ENCODE peak calls at places on chromosomes 5 and 9, in eight cellular contexts. A, Z, S, W, H, L, T and I are unnamed samples.

GRCh38 chr5:169716287-169716686 is 79.2 kb downstream of the DOCK2 start:
- DNase-seq in Z (peak; percentile 52), L (no peak), T (no peak), H (peak; percentile 75), W (no peak), A (no peak), S (no peak), I (no peak)

GRCh38 chr5:11037941-11038340 is 276.9 kb upstream of the DAP start:
- DNase-seq in H (no peak), A (no peak), Z (no peak), S (no peak), T (no peak), L (no peak), W (no peak), I (no peak)

GRCh38 chr9:95003694-95004451 is 277.4 kb downstream of the AOPEP start:
- DNase-seq in T (peak; percentile 62), A (no peak), Z (peak; percentile 51), S (peak; percentile 66), H (peak; percentile 52), L (peak; percentile 74), W (peak; percentile 60), I (peak; percentile 32)

GRCh38 chr5:35058395-35058794 is 10.6 kb upstream of the AGXT2 start:
- DNase-seq in A (no peak), S (no peak), T (no peak), Z (no peak), W (no peak), H (no peak), L (no peak), I (no peak)

GRCh38 chr5:178895615-178896571 is at the start of gene ZFP2:
- DNase-seq in H (peak; percentile 42), Z (peak; percentile 50), T (peak; percentile 72), A (peak; percentile 54), W (peak; percentile 57), S (peak; percentile 64), L (peak; percentile 65), I (no peak)

GRCh38 chr9:84169240-84169639 is 171.3 kb downstream of the SLC28A3 start:
- DNase-seq in T (no peak), Z (peak; percentile 48), A (no peak), H (peak; percentile 49), S (no peak), W (no peak), L (no peak), I (no peak)

GRCh38 chr5:172887735-172888134 is 53.7 kb downstream of the ERGIC1 start:
- DNase-seq in A (no peak), T (no peak), Z (no peak), S (no peak), L (peak; percentile 86), H (peak; percentile 82), W (no peak), I (no peak)

GRCh38 chr9:1018121-1018520 is 32.0 kb upstream of the DMRT2 start:
- DNase-seq in W (no peak), L (no peak), S (no peak), H (no peak), Z (peak; percentile 63), T (no peak), A (no peak), I (peak; percentile 9)

GRCh38 chr5:57317341-57317740 is 143.5 kb downstream of the GPBP1 start:
- DNase-seq in S (no peak), T (no peak), Z (no peak), A (no peak), L (no peak), H (peak; percentile 57), W (no peak), I (no peak)

GRCh38 chr5:177103523-177104253 is 17.0 kb downstream of the FGFR4 start:
- DNase-seq in L (no peak), Z (peak; percentile 38), S (no peak), T (no peak), H (no peak), W (no peak), A (no peak), I (no peak)

GRCh38 chr9:13352451-13352979 is 73.0 kb upstream of the MPDZ start:
- DNase-seq in Z (no peak), W (no peak), L (no peak), S (no peak), A (no peak), T (no peak), H (no peak), I (no peak)

GRCh38 chr9:109198736-109199384 is 31.8 kb upstream of the FRRS1L start:
- DNase-seq in H (no peak), W (no peak), S (no peak), L (no peak), Z (peak; percentile 28), A (no peak), T (no peak), I (no peak)

GRCh38 chr5:72517961-72518690 is 10.9 kb upstream of the ZNF366 start:
- DNase-seq in L (peak; percentile 54), S (peak; percentile 68), T (no peak), W (peak; percentile 72), Z (no peak), H (no peak), A (no peak), I (peak; percentile 69)

GRCh38 chr9:137642118-137642601 is 23.4 kb downstream of the EHMT1 start:
- DNase-seq in W (no peak), Z (no peak), L (no peak), T (no peak), A (no peak), H (no peak), S (no peak), I (no peak)

GRCh38 chr5:62083661-62084060 is 222.3 kb upstream of the KIF2A start:
- DNase-seq in L (no peak), Z (peak; percentile 87), A (no peak), T (no peak), H (no peak), S (no peak), W (no peak), I (no peak)

DNA sequence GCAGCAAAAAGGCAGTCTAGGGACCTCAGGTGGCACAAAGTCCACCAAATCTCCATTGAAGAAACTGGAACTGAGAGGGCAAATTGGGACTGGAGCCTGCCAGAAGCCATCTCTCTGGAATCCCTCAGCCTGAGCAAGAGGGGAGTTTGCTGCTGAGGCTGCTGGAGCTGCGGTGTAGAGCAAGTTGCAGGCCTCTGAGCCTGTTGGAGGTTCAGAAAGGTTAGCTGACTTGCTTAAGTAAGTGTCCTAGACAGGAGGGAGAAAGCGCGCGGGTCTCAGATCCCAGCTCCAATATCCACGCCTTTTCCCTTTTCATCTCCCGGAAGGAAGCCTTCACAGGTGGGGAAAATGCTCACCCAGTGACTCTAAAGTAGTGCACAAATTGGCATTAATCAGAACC is 1.4 kb upstream of the TGFBR1 start:
- DNase-seq in A (no peak), S (no peak), T (no peak), L (no peak), H (no peak), Z (no peak), W (no peak), I (no peak)
- H3K4me1 ChIP-seq in A (peaks cover 11% of the 10 kb centered on the region), S (peaks cover 46% of the 10 kb centered on the region), T (no peaks in the 10 kb centered on the region), L (peaks cover 40% of the 10 kb centered on the region), H (peaks cover 21% of the 10 kb centered on the region), Z (peaks cover 13% of the 10 kb centered on the region), W (peaks cover 24% of the 10 kb centered on the region), I (peaks cover 33% of the 10 kb centered on the region)

GRCh38 chr5:141094481-141095262 is at the start of gene PCDHB2:
- DNase-seq in T (no peak), H (peak; percentile 1), W (no peak), S (no peak), A (no peak), L (peak; percentile 27), Z (peak; percentile 81), I (no peak)
- H3K4me3 ChIP-seq in T (no peak within 1 kb of the TSS), H (peak within 1 kb of the TSS; percentile 28), W (peak within 1 kb of the TSS; percentile 7), S (peak within 1 kb of the TSS; percentile 54), A (peak within 1 kb of the TSS; percentile 35), L (peak within 1 kb of the TSS; percentile 37), Z (peak within 1 kb of the TSS; percentile 72), I (peak within 1 kb of the TSS; percentile 36)

GRCh38 chr5:68268363-68269130 is 53.0 kb downstream of the PIK3R1 start:
- DNase-seq in T (no peak), A (no peak), H (no peak), S (no peak), W (no peak), Z (no peak), L (no peak), I (no peak)
- H3K4me1 ChIP-seq in T (peaks cover 18% of the 10 kb centered on the region), A (peaks cover 51% of the 10 kb centered on the region), H (peaks cover 16% of the 10 kb centered on the region), S (peaks cover 100% of the 10 kb centered on the region), W (peaks cover 64% of the 10 kb centered on the region), Z (no peaks in the 10 kb centered on the region), L (peaks cover 97% of the 10 kb centered on the region), I (peaks cover 81% of the 10 kb centered on the region)

GRCh38 chr5:149283611-149284480 is 12.2 kb downstream of the AFAP1L1 start:
- DNase-seq in H (no peak), A (no peak), T (no peak), W (no peak), Z (no peak), L (no peak), S (no peak), I (no peak)
- H3K4me3 ChIP-seq in H (no peak overlapping the region), A (no peak overlapping the region), T (no peak overlapping the region), W (no peak overlapping the region), Z (no peak overlapping the region), L (no peak overlapping the region), S (peak overlapping the region; percentile 24), I (peak overlapping the region; percentile 33)

GRCh38 chr5:159101689-159102088 is 2.0 kb upstream of the EBF1 start:
- DNase-seq in S (no peak), Z (no peak), L (no peak), H (no peak), W (no peak), A (no peak), T (no peak), I (no peak)
- H3K4me1 ChIP-seq in S (peaks cover 88% of the 10 kb centered on the region), Z (peaks cover 14% of the 10 kb centered on the region), L (peaks cover 57% of the 10 kb centered on the region), H (peaks cover 34% of the 10 kb centered on the region), W (peaks cover 14% of the 10 kb centered on the region), A (no peaks in the 10 kb centered on the region), T (peaks cover 4% of the 10 kb centered on the region), I (peaks cover 5% of the 10 kb centered on the region)

GRCh38 chr5:145806923-145807322 is 28.2 kb downstream of the PRELID2 start:
- DNase-seq in W (no peak), A (no peak), T (no peak), Z (peak; percentile 23), S (no peak), H (no peak), L (no peak), I (no peak)

GRCh38 chr5:145812877-145813276 is 22.3 kb downstream of the PRELID2 start:
- DNase-seq in H (no peak), W (no peak), Z (no peak), T (no peak), S (no peak), A (no peak), L (no peak), I (no peak)

GRCh38 chr5:145811834-145812625 is 23.1 kb downstream of the PRELID2 start:
- DNase-seq in L (no peak), A (no peak), T (peak; percentile 32), S (no peak), H (peak; percentile 17), Z (peak; percentile 12), W (no peak), I (no peak)
- H3K4me3 ChIP-seq in L (no peak overlapping the region), A (no peak overlapping the region), T (no peak overlapping the region), S (no peak overlapping the region), H (no peak overlapping the region), Z (no peak overlapping the region), W (no peak overlapping the region), I (no peak overlapping the region)

GRCh38 chr5:139403787-139404483 is at the start of gene SPATA24:
- DNase-seq in Z (peak; percentile 91), W (peak; percentile 97), T (peak; percentile 95), H (peak; percentile 91), A (peak; percentile 97), L (peak; percentile 99), S (peak; percentile 98), I (peak; percentile 94)
- H3K4me1 ChIP-seq in Z (peaks cover 10% of the 10 kb centered on the region), W (peaks cover 14% of the 10 kb centered on the region), T (no peaks in the 10 kb centered on the region), H (peaks cover 9% of the 10 kb centered on the region), A (no peaks in the 10 kb centered on the region), L (peaks cover 16% of the 10 kb centered on the region), S (peaks cover 21% of the 10 kb centered on the region), I (peaks cover 19% of the 10 kb centered on the region)

GRCh38 chr5:181052526-181052927 is 12.5 kb downstream of the BTNL9 start:
- DNase-seq in Z (peak; percentile 21), T (no peak), L (no peak), H (no peak), W (no peak), A (no peak), S (peak; percentile 26), I (no peak)
- H3K4me3 ChIP-seq in Z (peak overlapping the region; percentile 74), T (no peak overlapping the region), L (peak overlapping the region; percentile 54), H (no peak overlapping the region), W (peak overlapping the region; percentile 52), A (peak overlapping the region; percentile 40), S (peak overlapping the region; percentile 70), I (peak overlapping the region; percentile 35)